ENCODE peak calls at places on chromosomes 3 and 15, in nine cellular contexts. G, L, I, R, T, N, S, W and Q are unnamed samples.

GRCh38 chr3:38609386-38610111 is 39.9 kb downstream of the SCN5A start:
- DNase-seq in G (no peak), L (no peak), I (no peak), R (no peak), T (no peak), N (no peak), S (no peak), W (no peak), Q (no peak)

GRCh38 chr15:98169551-98169950 is 209.0 kb downstream of the ARRDC4 start:
- DNase-seq in G (no peak), L (no peak), I (no peak), R (no peak), T (no peak), N (no peak), S (no peak), W (no peak), Q (no peak)

GRCh38 chr15:88617031-88617722 is 4.0 kb upstream of the AEN start:
- DNase-seq in G (no peak), L (no peak), I (no peak), R (no peak), T (no peak), N (no peak), S (no peak), W (no peak), Q (no peak)

GRCh38 chr3:72590732-72591192 is 257.5 kb downstream of the SHQ1 start:
- DNase-seq in G (no peak), L (no peak), I (no peak), R (no peak), T (peak), N (no peak), S (peak), W (no peak), Q (no peak)

GRCh38 chr3:67655364-67656121 is 1.1 kb upstream of the SUCLG2 start:
- DNase-seq in G (no peak), L (no peak), I (peak), R (peak), T (no peak), N (peak), S (no peak), W (peak), Q (no peak)

GRCh38 chr3:21785765-21786453 is 34.9 kb upstream of the ZNF385D start:
- DNase-seq in G (no peak), L (no peak), I (no peak), R (no peak), T (no peak), N (no peak), S (no peak), W (no peak), Q (no peak)

GRCh38 chr15:27237319-27237939 is 266.4 kb downstream of the GABRG3 start:
- DNase-seq in G (no peak), L (no peak), I (no peak), R (no peak), T (no peak), N (no peak), S (no peak), W (no peak), Q (no peak)

GRCh38 chr3:185210621-185211157 is 43.2 kb downstream of the EHHADH start:
- DNase-seq in G (no peak), L (no peak), I (no peak), R (no peak), T (no peak), N (no peak), S (no peak), W (no peak), Q (no peak)

GRCh38 chr3:170999737-171000242 is 26.7 kb downstream of the SLC2A2 start:
- DNase-seq in G (peak), L (peak), I (no peak), R (no peak), T (no peak), N (no peak), S (no peak), W (no peak), Q (peak)

GRCh38 chr3:134373942-134374790 is at the start of gene AMOTL2:
- DNase-seq in G (peak), L (peak), I (peak), R (no peak), T (peak), N (no peak), S (peak), W (no peak), Q (peak)

GRCh38 chr15:70541511-70541910 is 221.8 kb downstream of the UACA start:
- DNase-seq in G (no peak), L (no peak), I (no peak), R (no peak), T (no peak), N (no peak), S (no peak), W (no peak), Q (no peak)

GRCh38 chr15:64038878-64039277 is 7.4 kb downstream of the DAPK2 start:
- DNase-seq in G (no peak), L (no peak), I (no peak), R (no peak), T (no peak), N (no peak), S (no peak), W (no peak), Q (no peak)

GRCh38 chr15:32717290-32718081 is at the start of gene GREM1:
- DNase-seq in G (peak), L (no peak), I (no peak), R (no peak), T (no peak), N (no peak), S (peak), W (no peak), Q (peak)

GRCh38 chr3:48679416-48680380 is 6.0 kb downstream of the NCKIPSD start:
- DNase-seq in G (no peak), L (no peak), I (no peak), R (no peak), T (no peak), N (no peak), S (no peak), W (no peak), Q (no peak)

GRCh38 chr15:52943746-52944145 is 153.6 kb upstream of the ONECUT1 start:
- DNase-seq in G (no peak), L (no peak), I (no peak), R (no peak), T (no peak), N (no peak), S (no peak), W (no peak), Q (no peak)